ENCODE peak calls at places on chromosomes 13 and 19, in five cellular contexts. One of them, this sample, is unnamed.

GRCh38 chr13:36094478-36094877 is 36.7 kb downstream of the DCLK1 start:
- DNase-seq in stimulated activated CD4-positive, alpha-beta T cell treated with anti-CD3 and anti-CD28 coated beads, TNF-alpha, amount 100 ng/mL, for 24 hours: no peak
- DNase-seq in HuH-7: no peak
- DNase-seq in NT2/D1: no peak
- DNase-seq in astrocyte: no peak
- DNase-seq in this sample: no peak

GRCh38 chr19:45508931-45509691 is 1.8 kb downstream of the VASP start:
- DNase-seq in stimulated activated CD4-positive, alpha-beta T cell treated with anti-CD3 and anti-CD28 coated beads, TNF-alpha, amount 100 ng/mL, for 24 hours: no peak
- DNase-seq in HuH-7: peak; percentile 89
- DNase-seq in astrocyte: peak; percentile 64
- DNase-seq in NT2/D1: no peak
- DNase-seq in this sample: peak; percentile 75

GRCh38 chr19:40347476-40348124 is 597 bp downstream of the C19orf47 start:
- DNase-seq in astrocyte: no peak
- DNase-seq in HuH-7: no peak
- DNase-seq in stimulated activated CD4-positive, alpha-beta T cell treated with anti-CD3 and anti-CD28 coated beads, TNF-alpha, amount 100 ng/mL, for 24 hours: no peak
- DNase-seq in NT2/D1: no peak
- DNase-seq in this sample: peak; percentile 12

GRCh38 chr19:11673608-11674041 is 65.1 kb downstream of the ZNF823 start:
- DNase-seq in NT2/D1: peak; percentile 73
- DNase-seq in stimulated activated CD4-positive, alpha-beta T cell treated with anti-CD3 and anti-CD28 coated beads, TNF-alpha, amount 100 ng/mL, for 24 hours: no peak
- DNase-seq in HuH-7: peak; percentile 10
- DNase-seq in astrocyte: peak; percentile 30
- DNase-seq in this sample: peak; percentile 28

GRCh38 chr19:400976-401835 is 7.7 kb downstream of the C2CD4C start:
- DNase-seq in astrocyte: no peak
- DNase-seq in HuH-7: no peak
- DNase-seq in stimulated activated CD4-positive, alpha-beta T cell treated with anti-CD3 and anti-CD28 coated beads, TNF-alpha, amount 100 ng/mL, for 24 hours: no peak
- DNase-seq in NT2/D1: no peak
- DNase-seq in this sample: no peak

GRCh38 chr19:17757125-17757524 is 5.8 kb downstream of the FCHO1 start:
- DNase-seq in NT2/D1: no peak
- DNase-seq in astrocyte: peak; percentile 22
- DNase-seq in stimulated activated CD4-positive, alpha-beta T cell treated with anti-CD3 and anti-CD28 coated beads, TNF-alpha, amount 100 ng/mL, for 24 hours: no peak
- DNase-seq in HuH-7: no peak
- DNase-seq in this sample: no peak

GRCh38 chr13:38905861-38906260 is 84.8 kb downstream of the STOML3 start:
- DNase-seq in astrocyte: no peak
- DNase-seq in stimulated activated CD4-positive, alpha-beta T cell treated with anti-CD3 and anti-CD28 coated beads, TNF-alpha, amount 100 ng/mL, for 24 hours: no peak
- DNase-seq in HuH-7: no peak
- DNase-seq in NT2/D1: no peak
- DNase-seq in this sample: no peak

GRCh38 chr19:541699-542098 is 2.2 kb upstream of the GZMM start:
- DNase-seq in stimulated activated CD4-positive, alpha-beta T cell treated with anti-CD3 and anti-CD28 coated beads, TNF-alpha, amount 100 ng/mL, for 24 hours: no peak
- DNase-seq in HuH-7: no peak
- DNase-seq in NT2/D1: no peak
- DNase-seq in astrocyte: no peak
- DNase-seq in this sample: no peak

GRCh38 chr19:35545855-35546381 is 492 bp downstream of the TMEM147 start:
- DNase-seq in NT2/D1: no peak
- DNase-seq in HuH-7: peak; percentile 68
- DNase-seq in astrocyte: no peak
- DNase-seq in stimulated activated CD4-positive, alpha-beta T cell treated with anti-CD3 and anti-CD28 coated beads, TNF-alpha, amount 100 ng/mL, for 24 hours: peak; percentile 45
- DNase-seq in this sample: peak; percentile 42

GRCh38 chr19:56111601-56112312 is 9.3 kb downstream of the ZNF787 start:
- DNase-seq in HuH-7: no peak
- DNase-seq in NT2/D1: no peak
- DNase-seq in stimulated activated CD4-positive, alpha-beta T cell treated with anti-CD3 and anti-CD28 coated beads, TNF-alpha, amount 100 ng/mL, for 24 hours: peak; percentile 20
- DNase-seq in astrocyte: no peak
- DNase-seq in this sample: no peak

GRCh38 chr19:23823952-23824389 is 65.3 kb upstream of the ZNF681 start:
- DNase-seq in astrocyte: no peak
- DNase-seq in stimulated activated CD4-positive, alpha-beta T cell treated with anti-CD3 and anti-CD28 coated beads, TNF-alpha, amount 100 ng/mL, for 24 hours: no peak
- DNase-seq in HuH-7: peak; percentile 30
- DNase-seq in NT2/D1: peak; percentile 33
- DNase-seq in this sample: peak; percentile 96

GRCh38 chr19:38729653-38730469 is 14.4 kb downstream of the CAPN12 start:
- DNase-seq in NT2/D1: peak; percentile 43
- DNase-seq in HuH-7: peak; percentile 85
- DNase-seq in stimulated activated CD4-positive, alpha-beta T cell treated with anti-CD3 and anti-CD28 coated beads, TNF-alpha, amount 100 ng/mL, for 24 hours: peak; percentile 62
- DNase-seq in astrocyte: no peak
- DNase-seq in this sample: peak; percentile 73

GRCh38 chr19:6761053-6761676 is 6.1 kb downstream of the SH2D3A start:
- DNase-seq in NT2/D1: no peak
- DNase-seq in astrocyte: no peak
- DNase-seq in HuH-7: no peak
- DNase-seq in stimulated activated CD4-positive, alpha-beta T cell treated with anti-CD3 and anti-CD28 coated beads, TNF-alpha, amount 100 ng/mL, for 24 hours: no peak
- DNase-seq in this sample: peak; percentile 76

This sample was measured in OCI-LY7.